ENCODE peak calls at places on chromosomes 13 and 19, in four cellular contexts. One of them, this sample, is unnamed.

GRCh38 chr13:110524484-110525254 is 36.9 kb downstream of the RAB20 start:
- DNase-seq in HL-60: peak; percentile 38
- DNase-seq in K562: no peak
- DNase-seq in GM12878: no peak
- DNase-seq in this sample: no peak

GRCh38 chr13:32902898-32903297 is 113.3 kb upstream of the KL start:
- DNase-seq in HL-60: no peak
- DNase-seq in K562: no peak
- DNase-seq in GM12878: no peak
- DNase-seq in this sample: no peak

GRCh38 chr13:75326173-75327131 is 155.5 kb downstream of the TBC1D4 start:
- DNase-seq in HL-60: no peak
- DNase-seq in K562: peak; percentile 38
- DNase-seq in GM12878: no peak
- DNase-seq in this sample: peak; percentile 20

GRCh38 chr19:34226036-34226435 is 28.3 kb upstream of the GARRE1 start:
- DNase-seq in HL-60: no peak
- DNase-seq in K562: no peak
- DNase-seq in GM12878: no peak
- DNase-seq in this sample: no peak

GRCh38 chr13:49821216-49821820 is 28.8 kb upstream of the KPNA3 start:
- DNase-seq in HL-60: no peak
- DNase-seq in K562: no peak
- DNase-seq in GM12878: no peak
- DNase-seq in this sample: no peak

GRCh38 chr19:42850981-42851717 is 28.4 kb downstream of the PSG1 start:
- DNase-seq in HL-60: no peak
- DNase-seq in K562: no peak
- DNase-seq in GM12878: no peak
- DNase-seq in this sample: no peak

GRCh38 chr13:27188239-27188638 is 16.6 kb upstream of the USP12 start:
- DNase-seq in HL-60: no peak
- DNase-seq in K562: no peak
- DNase-seq in GM12878: no peak
- DNase-seq in this sample: no peak

GRCh38 chr19:33473644-33474305 is 47.8 kb downstream of the PEPD start:
- DNase-seq in HL-60: no peak
- DNase-seq in K562: no peak
- DNase-seq in GM12878: no peak
- DNase-seq in this sample: no peak

GRCh38 chr13:99656092-99656745 is 154.9 kb downstream of the TM9SF2 start:
- DNase-seq in HL-60: peak; percentile 26
- DNase-seq in K562: peak; percentile 63
- DNase-seq in GM12878: peak; percentile 40
- DNase-seq in this sample: peak; percentile 43

GRCh38 chr13:59409211-59409610 is 754.5 kb downstream of the DIAPH3 start:
- DNase-seq in HL-60: no peak
- DNase-seq in K562: no peak
- DNase-seq in GM12878: no peak
- DNase-seq in this sample: no peak

GRCh38 chr13:29472317-29472961 is 123.0 kb downstream of the SLC7A1 start:
- DNase-seq in HL-60: no peak
- DNase-seq in K562: peak; percentile 52
- DNase-seq in GM12878: no peak
- DNase-seq in this sample: peak; percentile 30

GRCh38 chr13:60267498-60268202 is 103.9 kb upstream of the DIAPH3 start:
- DNase-seq in HL-60: no peak
- DNase-seq in K562: peak; percentile 23
- DNase-seq in GM12878: no peak
- DNase-seq in this sample: no peak

GRCh38 chr13:95226476-95226875 is 74.8 kb downstream of the ABCC4 start:
- DNase-seq in HL-60: no peak
- DNase-seq in K562: peak; percentile 28
- DNase-seq in GM12878: no peak
- DNase-seq in this sample: no peak

GRCh38 chr13:47190696-47191095 is 293.8 kb upstream of the HTR2A start:
- DNase-seq in HL-60: no peak
- DNase-seq in K562: no peak
- DNase-seq in GM12878: no peak
- DNase-seq in this sample: no peak

GRCh38 chr19:57903298-57904174 is 12.9 kb downstream of the ZNF417 start:
- DNase-seq in HL-60: no peak
- DNase-seq in K562: peak; percentile 10
- DNase-seq in GM12878: no peak
- DNase-seq in this sample: peak; percentile 11

GRCh38 chr13:26022538-26023292 is 29.1 kb downstream of the SHISA2 start:
- DNase-seq in HL-60: no peak
- DNase-seq in K562: no peak
- DNase-seq in GM12878: no peak
- DNase-seq in this sample: no peak

GRCh38 chr13:19622189-19622588 is 11.3 kb upstream of the MPHOSPH8 start:
- DNase-seq in HL-60: no peak
- DNase-seq in K562: no peak
- DNase-seq in GM12878: no peak
- DNase-seq in this sample: no peak

GRCh38 chr19:39413269-39413902 is 917 bp downstream of the PLEKHG2 start:
- DNase-seq in HL-60: no peak
- DNase-seq in K562: peak; percentile 52
- DNase-seq in GM12878: no peak
- DNase-seq in this sample: peak; percentile 66

GRCh38 chr19:15463865-15464371 is 426 bp downstream of the RASAL3 start:
- DNase-seq in HL-60: peak; percentile 72
- DNase-seq in K562: no peak
- DNase-seq in GM12878: no peak
- DNase-seq in this sample: peak; percentile 73

DNA sequence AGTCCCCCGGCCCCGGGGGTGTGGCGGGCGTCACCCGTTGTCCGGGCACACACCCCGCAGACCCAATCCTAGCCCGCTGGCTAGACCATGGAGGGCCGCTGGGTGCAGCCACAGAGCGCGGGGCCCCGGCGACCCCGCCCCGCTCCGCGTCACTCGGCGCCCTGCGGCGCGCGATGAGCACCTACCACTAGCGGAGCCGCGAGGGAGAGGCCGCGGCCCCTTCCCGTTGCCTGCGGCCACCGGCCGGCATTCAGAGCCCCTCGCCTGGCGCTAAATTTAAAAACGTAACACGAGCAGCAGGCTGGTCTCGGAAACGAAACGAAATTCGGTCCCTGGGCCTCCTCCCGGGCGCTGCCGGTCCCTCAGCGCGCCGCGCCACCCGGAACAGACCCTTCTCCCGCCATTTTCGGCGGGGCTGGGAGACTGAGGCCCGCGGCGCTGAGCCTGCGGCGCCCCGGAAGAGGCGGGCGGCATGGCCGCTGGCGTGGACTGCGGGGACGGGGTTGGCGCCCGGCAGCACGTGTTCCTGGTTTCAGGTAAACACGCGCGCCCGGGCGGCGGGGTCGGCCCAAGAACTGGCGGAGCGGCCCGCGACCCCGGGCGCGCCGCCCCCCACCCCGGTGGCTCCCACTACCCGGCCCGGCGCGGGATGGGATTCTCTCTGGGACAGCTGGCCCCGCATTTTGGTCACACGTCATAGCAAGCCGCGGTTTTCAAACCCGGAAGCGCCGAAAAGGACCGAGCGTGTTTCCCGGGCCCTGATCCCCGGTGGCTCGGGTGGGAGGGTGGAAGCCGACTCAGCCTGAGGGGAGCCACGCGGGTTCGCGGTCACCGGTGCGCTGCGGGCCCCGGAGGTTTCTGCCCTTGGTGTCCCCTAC is at the start of gene RNASEH2B:
- DNase-seq in HL-60: peak; percentile 71
- DNase-seq in K562: peak; percentile 78
- DNase-seq in GM12878: no peak
- DNase-seq in this sample: peak; percentile 59
- TF ChIP-seq SPI1 in HL-60: no peak
- TF ChIP-seq SPI1 in K562: peak; percentile 5
- TF ChIP-seq SPI1 in GM12878: no peak
- TF ChIP-seq SPI1 in this sample: no peak

DNA sequence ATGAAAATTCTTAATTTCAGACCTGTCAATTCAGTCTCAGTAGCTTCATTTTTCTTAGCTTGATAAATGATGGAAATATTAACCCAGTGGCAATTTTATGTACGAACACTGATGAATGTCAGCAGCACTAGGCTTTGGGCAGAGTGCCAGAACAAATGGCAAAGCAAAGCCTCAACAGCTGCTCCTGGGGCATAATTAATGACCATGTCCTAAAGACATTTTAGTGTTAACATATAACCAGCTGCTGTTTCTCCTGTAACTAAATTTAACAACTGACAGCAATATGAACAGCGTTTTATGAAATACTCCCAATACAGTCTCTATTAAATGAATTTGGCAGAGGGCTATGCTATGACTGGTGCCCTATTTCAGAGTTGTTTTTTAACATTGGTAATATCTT is 47.1 kb downstream of the ZNF568 start:
- DNase-seq in HL-60: no peak
- DNase-seq in K562: no peak
- DNase-seq in GM12878: no peak
- DNase-seq in this sample: no peak
- TF ChIP-seq SPI1 in HL-60: no peak
- TF ChIP-seq SPI1 in K562: no peak
- TF ChIP-seq SPI1 in GM12878: no peak
- TF ChIP-seq SPI1 in this sample: no peak

GRCh38 chr19:10736189-10736588 is 18.3 kb downstream of the DNM2 start:
- DNase-seq in HL-60: no peak
- DNase-seq in K562: no peak
- DNase-seq in GM12878: no peak
- DNase-seq in this sample: no peak
- TF ChIP-seq SPI1 in HL-60: no peak
- TF ChIP-seq SPI1 in K562: no peak
- TF ChIP-seq SPI1 in GM12878: no peak
- TF ChIP-seq SPI1 in this sample: no peak

DNA sequence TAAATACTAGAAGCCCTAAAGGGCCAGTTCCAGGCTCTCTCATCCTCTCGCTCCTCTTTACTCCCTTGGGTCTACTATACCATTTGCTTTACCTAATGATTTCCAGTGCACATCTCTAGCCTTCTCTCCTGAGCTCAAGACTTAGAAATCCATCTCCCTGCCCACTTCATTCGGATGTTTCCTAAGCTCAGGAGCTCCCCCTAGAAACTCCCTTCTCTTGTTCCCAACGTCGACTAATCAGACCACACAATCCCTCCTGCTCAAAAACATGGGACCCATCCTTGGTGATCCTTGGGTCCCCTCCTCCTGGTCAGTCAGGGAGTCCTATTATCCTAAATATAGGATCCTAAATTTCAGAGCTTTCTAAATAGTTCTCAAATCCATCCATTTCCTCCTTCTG is 21.1 kb upstream of the STK24 start:
- DNase-seq in HL-60: no peak
- DNase-seq in K562: no peak
- DNase-seq in GM12878: no peak
- DNase-seq in this sample: no peak
- TF ChIP-seq SPI1 in HL-60: no peak
- TF ChIP-seq SPI1 in K562: no peak
- TF ChIP-seq SPI1 in GM12878: no peak
- TF ChIP-seq SPI1 in this sample: no peak

GRCh38 chr19:18856385-18857126 is 24.8 kb downstream of the UPF1 start:
- DNase-seq in HL-60: no peak
- DNase-seq in K562: no peak
- DNase-seq in GM12878: no peak
- DNase-seq in this sample: no peak
- TF ChIP-seq SPI1 in HL-60: no peak
- TF ChIP-seq SPI1 in K562: no peak
- TF ChIP-seq SPI1 in GM12878: no peak
- TF ChIP-seq SPI1 in this sample: no peak

GRCh38 chr13:108494991-108495661 is 134.3 kb upstream of the MYO16 start:
- DNase-seq in HL-60: no peak
- DNase-seq in K562: no peak
- DNase-seq in GM12878: no peak
- DNase-seq in this sample: no peak
- TF ChIP-seq SPI1 in HL-60: no peak
- TF ChIP-seq SPI1 in K562: no peak
- TF ChIP-seq SPI1 in GM12878: no peak
- TF ChIP-seq SPI1 in this sample: no peak

GRCh38 chr13:109346060-109346459 is 440.3 kb downstream of the IRS2 start:
- DNase-seq in HL-60: no peak
- DNase-seq in K562: no peak
- DNase-seq in GM12878: no peak
- DNase-seq in this sample: no peak
- TF ChIP-seq SPI1 in HL-60: no peak
- TF ChIP-seq SPI1 in K562: no peak
- TF ChIP-seq SPI1 in GM12878: no peak
- TF ChIP-seq SPI1 in this sample: no peak

GRCh38 chr13:94210826-94211225 is 268.7 kb downstream of the DCT start:
- DNase-seq in HL-60: no peak
- DNase-seq in K562: no peak
- DNase-seq in GM12878: no peak
- DNase-seq in this sample: no peak
- TF ChIP-seq SPI1 in HL-60: no peak
- TF ChIP-seq SPI1 in K562: no peak
- TF ChIP-seq SPI1 in GM12878: no peak
- TF ChIP-seq SPI1 in this sample: no peak

GRCh38 chr19:49231804-49232203 is 74.2 kb downstream of the TRPM4 start:
- DNase-seq in HL-60: no peak
- DNase-seq in K562: no peak
- DNase-seq in GM12878: peak; percentile 46
- DNase-seq in this sample: no peak
- TF ChIP-seq SPI1 in HL-60: no peak
- TF ChIP-seq SPI1 in K562: no peak
- TF ChIP-seq SPI1 in GM12878: no peak
- TF ChIP-seq SPI1 in this sample: no peak